ENCODE peak calls at places on chromosomes 12 and 14, in four cellular contexts. B is AG04450; D is activated T-cell treated with anti-CD3 and anti-CD28 coated beads, Interleukin-2, amount 50 U/mL, for 4 hours; U is EL. N is an unnamed sample.
A peak's percentile ranks its signal among the peaks of the same experiment; 100 is the strongest.

GRCh38 chr12:62739266-62739831 is 195.6 kb downstream of the PPM1H start:
- DNase-seq in U (no peak), B (no peak), D (no peak), N (no peak)

GRCh38 chr14:31529053-31529452 is 32.2 kb upstream of the NUBPL start:
- DNase-seq in D (no peak), U (no peak), B (no peak), N (no peak)

GRCh38 chr14:79044894-79045624 is 874.9 kb downstream of the NRXN3 start:
- DNase-seq in U (peak; percentile 97), D (no peak), B (peak; percentile 15), N (peak; percentile 52)

GRCh38 chr12:991350-992278 is 591 bp downstream of the ERC1 start:
- DNase-seq in B (no peak), D (no peak), U (peak; percentile 17), N (no peak)

GRCh38 chr14:70358631-70359030 is 852 bp downstream of the COX16 start:
- DNase-seq in B (no peak), U (peak; percentile 10), D (no peak), N (no peak)

GRCh38 chr12:53097564-53098353 is at the start of gene IGFBP6:
- DNase-seq in U (peak; percentile 70), B (no peak), D (peak; percentile 42), N (no peak)

GRCh38 chr12:119809023-119809422 is 68.1 kb downstream of the CIT start:
- DNase-seq in B (no peak), U (no peak), D (no peak), N (no peak)

GRCh38 chr14:61025239-61026223 is 44.5 kb downstream of the SLC38A6 start:
- DNase-seq in D (peak; percentile 35), B (peak; percentile 57), U (peak; percentile 74), N (peak; percentile 56)

GRCh38 chr12:111773801-111774551 is 7.2 kb downstream of the ALDH2 start:
- DNase-seq in B (peak; percentile 87), U (peak; percentile 59), D (no peak), N (no peak)

GRCh38 chr12:8156845-8157244 is at the start of gene ZNF705A:
- DNase-seq in D (no peak), U (peak; percentile 81), B (peak; percentile 59), N (peak; percentile 84)

GRCh38 chr12:91109148-91109564 is 2.1 kb downstream of the LUM start:
- DNase-seq in U (peak; percentile 77), B (no peak), D (peak; percentile 6), N (peak; percentile 18)

GRCh38 chr12:93502802-93503623 is 35.7 kb downstream of the MRPL42 start:
- DNase-seq in U (peak; percentile 45), D (peak; percentile 63), B (no peak), N (peak; percentile 27)

GRCh38 chr12:104805186-104805585 is 152.9 kb downstream of the SLC41A2 start:
- DNase-seq in D (no peak), U (peak; percentile 67), B (peak; percentile 20), N (no peak)

GRCh38 chr12:102958073-102958829 is 777 bp downstream of the ASCL1 start:
- DNase-seq in B (no peak), D (no peak), U (peak; percentile 24), N (no peak)

GRCh38 chr14:75216427-75217006 is 40.1 kb upstream of the TMED10 start:
- DNase-seq in B (no peak), D (no peak), U (no peak), N (no peak)

GRCh38 chr14:81525129-81525528 is 8.5 kb downstream of the SEL1L start:
- DNase-seq in U (no peak), D (no peak), B (no peak), N (no peak)

GRCh38 chr14:74555476-74556050 is 56.5 kb downstream of the LTBP2 start:
- DNase-seq in B (no peak), D (no peak), U (no peak), N (no peak)

GRCh38 chr14:94110552-94111181 is at the start of gene IFI27:
- DNase-seq in B (no peak), U (peak; percentile 95), D (no peak), N (no peak)

GRCh38 chr14:97840159-97840558 is 1043.0 kb downstream of the VRK1 start:
- DNase-seq in U (no peak), B (no peak), D (no peak), N (no peak)

GRCh38 chr12:4781212-4781611 is 61.0 kb downstream of the GALNT8 start:
- DNase-seq in D (no peak), B (no peak), U (no peak), N (no peak)

GRCh38 chr12:9732966-9733461 is at the start of gene CLECL1:
- DNase-seq in B (no peak), D (no peak), U (no peak), N (no peak)

GRCh38 chr14:101821528-101821927 is 60.0 kb downstream of the PPP2R5C start:
- DNase-seq in U (no peak), B (no peak), D (peak; percentile 52), N (no peak)

GRCh38 chr12:127108360-127109215 is 1158.4 kb upstream of the TMEM132C start:
- DNase-seq in D (peak; percentile 22), U (peak; percentile 69), B (no peak), N (no peak)

GRCh38 chr14:65332141-65332871 is 80.2 kb upstream of the FUT8 start:
- DNase-seq in B (no peak), U (peak; percentile 27), D (no peak), N (no peak)

GRCh38 chr14:97713023-97713422 is 915.8 kb downstream of the VRK1 start:
- DNase-seq in U (no peak), D (peak; percentile 25), B (no peak), N (no peak)

GRCh38 chr12:103716517-103717196 is 124.4 kb downstream of the NT5DC3 start:
- DNase-seq in D (no peak), U (no peak), B (no peak), N (no peak)

GRCh38 chr14:49962616-49963015 is 69.7 kb downstream of the ARF6 start:
- DNase-seq in B (no peak), U (no peak), D (peak; percentile 23), N (no peak)

GRCh38 chr12:8956772-8957171 is 7.3 kb upstream of the M6PR start:
- DNase-seq in B (no peak), U (no peak), D (no peak), N (no peak)

GRCh38 chr12:125387206-125387605 is 322.0 kb downstream of the AACS start:
- DNase-seq in U (no peak), D (no peak), B (no peak), N (no peak)

GRCh38 chr12:124422142-124422569 is 127.3 kb downstream of the RFLNA start:
- DNase-seq in D (no peak), B (no peak), U (no peak), N (no peak)

GRCh38 chr12:4164591-4165558 is 108.7 kb upstream of the CCND2 start:
- DNase-seq in U (peak; percentile 87), B (peak; percentile 44), D (peak; percentile 52), N (no peak)

GRCh38 chr12:48750215-48750614 is 33.7 kb upstream of the CCNT1 start:
- DNase-seq in B (peak; percentile 29), U (peak; percentile 18), D (no peak), N (no peak)

GRCh38 chr14:99731536-99732435 is 47.7 kb downstream of the CYP46A1 start:
- DNase-seq in B (no peak), U (peak; percentile 2), D (no peak), N (no peak)

GRCh38 chr12:4120316-4120920 is 153.1 kb upstream of the CCND2 start:
- DNase-seq in B (no peak), U (no peak), D (no peak), N (no peak)